ENCODE peak calls at places on chromosomes 4 and X, in six cellular contexts. W, J, O, E, G and H are unnamed samples.

GRCh38 chrX:47574609-47575325 is 7.5 kb upstream of the TIMP1 start:
- DNase-seq in G (peak), O (no peak), W (no peak), J (no peak), E (peak), H (no peak)

GRCh38 chrX:153646620-153647373 is at the start of gene DUSP9:
- DNase-seq in J (no peak), W (peak), G (peak), O (peak), E (peak), H (no peak)

GRCh38 chr4:6420036-6420435 is 52.4 kb downstream of the PPP2R2C start:
- DNase-seq in E (no peak), O (no peak), W (no peak), J (no peak), G (no peak), H (no peak)

GRCh38 chr4:185634066-185634652 is 98.9 kb upstream of the PDLIM3 start:
- DNase-seq in J (no peak), O (no peak), E (no peak), W (no peak), G (peak), H (no peak)

GRCh38 chrX:1719270-1719669 is 104.4 kb downstream of the ASMT start:
- DNase-seq in O (no peak), W (no peak), G (no peak), E (no peak), J (no peak), H (no peak)

GRCh38 chrX:30713061-30713525 is 59.9 kb downstream of the GK start:
- DNase-seq in W (no peak), G (peak), E (peak), O (peak), J (peak), H (no peak)

GRCh38 chr4:172962564-172963353 is 205.9 kb upstream of the GALNT7 start:
- DNase-seq in O (no peak), W (no peak), G (no peak), E (peak), J (peak), H (peak)

GRCh38 chrX:34656467-34656841 is 631 bp downstream of the TMEM47 start:
- DNase-seq in W (no peak), O (peak), G (no peak), J (no peak), E (no peak), H (no peak)

GRCh38 chr4:156957558-156957957 is 14.0 kb downstream of the PDGFC start:
- DNase-seq in G (no peak), J (no peak), O (no peak), E (no peak), W (no peak), H (no peak)

GRCh38 chr4:83320548-83320947 is 14.1 kb downstream of the HPSE start:
- DNase-seq in J (peak), O (peak), G (no peak), E (peak), W (peak), H (peak)

GRCh38 chrX:39262641-39263040 is 461.4 kb downstream of the MID1IP1 start:
- DNase-seq in W (no peak), E (no peak), J (no peak), O (no peak), G (no peak), H (no peak)

GRCh38 chr4:158172558-158173258 is at the start of gene GASK1B:
- DNase-seq in W (no peak), J (no peak), E (peak), G (peak), O (no peak), H (no peak)

GRCh38 chr4:2416564-2417195 is 1.8 kb downstream of the ZFYVE28 start:
- DNase-seq in E (peak), O (no peak), W (no peak), J (no peak), G (peak), H (no peak)

GRCh38 chrX:111868726-111869638 is 7.0 kb upstream of the TRPC5OS start:
- DNase-seq in O (no peak), W (no peak), J (no peak), E (no peak), G (no peak), H (no peak)

GRCh38 chr4:56212774-56213173 is 174.5 kb downstream of the AASDH start:
- DNase-seq in W (no peak), G (no peak), O (no peak), E (no peak), J (no peak), H (no peak)

GRCh38 chrX:11557120-11557519 is 108.6 kb downstream of the ARHGAP6 start:
- DNase-seq in E (peak), W (no peak), J (no peak), O (no peak), G (no peak), H (peak)

GRCh38 chr4:88991746-88992145 is 65.2 kb downstream of the FAM13A start:
- DNase-seq in J (no peak), E (no peak), W (no peak), O (no peak), G (no peak), H (no peak)

GRCh38 chrX:150291014-150291413 is 72.1 kb upstream of the MAMLD1 start:
- DNase-seq in E (peak), W (no peak), J (no peak), O (no peak), G (no peak), H (no peak)

GRCh38 chrX:51420610-51421009 is 75.8 kb downstream of the NUDT11 start:
- DNase-seq in W (no peak), J (no peak), E (peak), O (no peak), G (peak), H (no peak)

GRCh38 chr4:13523105-13523477 is 21.2 kb downstream of the NKX3-2 start:
- DNase-seq in E (peak), J (no peak), G (no peak), W (no peak), O (no peak), H (no peak)

GRCh38 chr4:139556071-139556734 is at the start of gene SETD7:
- DNase-seq in O (peak), G (peak), W (peak), E (peak), J (peak), H (no peak)

GRCh38 chrX:3706481-3706880 is 7.0 kb downstream of the PRKX start:
- DNase-seq in E (no peak), G (no peak), W (no peak), O (no peak), J (no peak), H (no peak)

GRCh38 chr4:25345880-25346279 is 31.2 kb upstream of the ANAPC4 start:
- DNase-seq in W (no peak), E (peak), J (no peak), G (no peak), O (no peak), H (no peak)

GRCh38 chrX:387729-388128 is 1.0 kb upstream of the PPP2R3B start:
- DNase-seq in W (no peak), E (no peak), O (peak), G (no peak), J (no peak), H (no peak)

GRCh38 chrX:9878141-9878875 is 88.8 kb upstream of the CLDN34 start:
- DNase-seq in W (no peak), J (no peak), G (peak), O (no peak), E (peak), H (no peak)

GRCh38 chrX:103791826-103792458 is 15.3 kb downstream of the PLP1 start:
- DNase-seq in G (no peak), W (no peak), E (peak), O (no peak), J (no peak), H (no peak)

DNA sequence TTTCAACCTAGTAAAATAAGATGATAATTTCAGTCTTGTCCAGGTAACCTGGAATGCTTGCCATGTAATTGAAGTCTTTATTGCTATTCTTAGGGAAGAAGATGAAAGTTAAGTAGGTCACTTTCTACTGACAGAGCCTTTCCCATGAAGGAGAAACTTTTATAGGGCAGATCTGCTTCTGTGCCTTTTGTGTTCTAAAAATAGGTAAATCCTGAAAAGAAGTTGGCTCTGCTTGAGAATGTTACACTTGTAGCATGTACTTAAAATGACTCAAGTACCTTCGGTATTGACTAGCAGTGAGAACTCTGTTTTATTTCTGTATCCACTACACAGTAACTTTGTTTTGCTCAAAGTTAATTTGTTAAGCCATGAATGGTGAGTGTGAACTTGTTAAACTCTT is 52.8 kb downstream of the SEPTIN11 start:
- DNase-seq in J (no peak), E (no peak), W (no peak), G (no peak), O (no peak), H (no peak)
- H3K4me3 ChIP-seq in J (no peak), E (no peak), W (peak), G (peak), O (no peak), H (no peak)

DNA sequence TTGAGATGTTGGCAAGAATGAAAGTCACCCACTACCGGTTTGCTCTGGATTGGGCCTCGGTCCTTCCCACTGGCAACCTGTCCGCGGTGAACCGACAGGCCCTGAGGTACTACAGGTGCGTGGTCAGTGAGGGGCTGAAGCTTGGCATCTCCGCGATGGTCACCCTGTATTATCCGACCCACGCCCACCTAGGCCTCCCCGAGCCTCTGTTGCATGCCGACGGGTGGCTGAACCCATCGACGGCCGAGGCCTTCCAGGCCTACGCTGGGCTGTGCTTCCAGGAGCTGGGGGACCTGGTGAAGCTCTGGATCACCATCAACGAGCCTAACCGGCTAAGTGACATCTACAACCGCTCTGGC is 12.3 kb downstream of the RPL9 start:
- DNase-seq in J (no peak), G (no peak), O (no peak), W (no peak), E (no peak), H (no peak)
- H3K4me3 ChIP-seq in J (no peak), G (peak), O (no peak), W (peak), E (peak), H (peak)

GRCh38 chr4:186724861-186725419 is 1.3 kb upstream of the FAT1 start:
- DNase-seq in E (peak), G (no peak), J (no peak), O (no peak), W (no peak), H (no peak)
- H3K4me3 ChIP-seq in E (peak), G (peak), J (peak), O (peak), W (peak), H (peak)

DNA sequence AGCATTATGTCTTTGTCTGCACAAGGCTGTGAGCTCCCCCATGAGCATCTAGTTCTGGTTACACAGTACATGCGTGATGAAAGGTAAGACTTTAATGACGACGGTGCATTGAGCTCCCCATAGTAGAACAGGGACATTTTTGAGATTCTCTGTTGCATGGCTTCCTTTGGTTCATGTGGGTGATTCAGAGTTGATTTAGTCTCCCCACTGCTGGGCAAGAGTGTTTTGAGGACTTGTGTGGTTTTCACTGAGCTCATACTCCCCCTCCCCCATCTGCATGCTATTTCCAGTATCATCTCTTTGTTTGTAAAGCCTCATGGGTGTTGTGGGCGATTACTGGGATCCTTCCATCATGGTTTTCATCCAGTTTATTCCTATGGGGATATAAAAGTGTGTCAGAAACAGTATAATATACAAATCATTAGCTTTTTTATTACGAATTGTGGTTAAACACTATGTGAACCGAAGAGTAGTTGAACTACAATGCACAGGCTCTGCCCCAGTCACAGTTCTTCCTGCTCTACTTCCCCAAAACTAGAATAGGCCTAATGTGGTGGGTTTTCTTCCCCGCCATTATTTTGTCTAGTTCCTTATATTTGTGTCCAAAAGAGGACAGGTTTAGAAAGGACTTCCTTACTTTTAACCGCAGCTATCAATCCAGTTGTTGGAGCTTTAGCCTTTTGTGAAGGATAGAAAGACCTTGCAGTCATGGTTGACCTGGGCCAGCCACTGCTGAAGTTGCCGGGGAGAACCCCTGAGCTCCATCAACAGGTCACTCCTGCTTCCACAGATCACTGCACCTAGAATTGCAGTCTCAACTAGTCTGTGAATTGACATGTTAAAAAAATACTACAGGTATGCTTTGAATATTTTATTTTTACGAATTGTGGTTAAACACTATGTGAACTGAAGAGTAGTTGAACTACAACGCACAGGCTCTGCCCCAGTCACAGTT is 30.4 kb downstream of the KIT start:
- DNase-seq in E (peak), G (no peak), O (no peak), W (no peak), J (peak), H (no peak)
- H3K4me3 ChIP-seq in E (no peak), G (no peak), O (no peak), W (no peak), J (no peak), H (no peak)

DNA sequence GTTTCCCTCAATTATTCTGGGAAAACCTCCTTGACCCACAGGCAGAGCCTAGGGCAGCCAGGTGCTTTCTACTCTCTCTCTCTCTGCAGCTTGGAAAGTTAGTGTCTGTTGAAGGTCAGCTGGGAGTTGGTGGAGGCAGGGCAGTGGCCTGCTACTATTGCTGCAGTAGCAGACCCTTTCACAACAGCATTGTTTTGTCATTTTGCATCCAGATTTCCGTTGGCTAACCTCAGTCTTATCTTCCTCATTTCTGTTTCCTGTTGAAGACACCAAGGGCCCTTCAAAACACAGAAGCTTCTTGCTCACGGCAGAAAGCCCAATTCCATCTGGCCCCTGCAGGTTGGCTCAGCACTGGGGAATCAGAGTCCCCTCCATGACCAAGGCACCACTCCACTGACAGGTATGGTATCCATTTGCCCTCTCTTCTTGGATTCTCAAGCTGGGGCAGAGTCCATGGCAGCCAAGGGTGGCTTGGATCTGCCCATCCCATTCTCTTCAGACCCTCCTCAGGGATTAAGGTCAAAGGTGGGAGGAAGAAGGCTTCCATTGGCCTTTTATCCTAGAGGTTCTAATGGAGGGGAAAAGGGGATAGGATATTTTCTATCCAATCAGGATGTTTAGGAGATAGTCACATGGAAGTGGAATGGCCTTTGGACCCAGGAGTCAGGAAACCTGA is 24.6 kb downstream of the VSIG4 start:
- DNase-seq in J (no peak), E (no peak), G (no peak), W (no peak), O (peak), H (no peak)
- H3K4me3 ChIP-seq in J (no peak), E (no peak), G (no peak), W (no peak), O (no peak), H (no peak)

DNA sequence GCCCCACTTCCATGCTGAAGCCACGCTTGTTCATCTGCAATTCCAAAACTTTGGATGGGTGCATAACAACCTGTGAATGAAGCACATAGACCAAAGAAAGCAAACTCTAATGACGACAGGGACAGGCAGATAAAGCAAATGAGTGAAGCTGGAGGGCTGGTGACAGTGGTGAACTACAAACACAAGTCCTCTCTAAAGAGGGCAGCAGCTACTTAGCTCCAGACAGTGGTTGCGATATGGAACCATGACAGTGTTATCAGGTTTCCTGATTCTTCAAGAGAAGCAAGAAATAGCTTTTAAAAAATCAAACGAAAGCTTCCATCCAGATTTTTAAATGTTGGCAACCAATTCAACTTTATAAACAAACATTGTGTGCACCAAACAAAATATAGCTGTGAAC is 23.8 kb downstream of the NOX1 start:
- DNase-seq in G (no peak), J (no peak), E (no peak), W (no peak), O (no peak), H (no peak)
- H3K4me3 ChIP-seq in G (no peak), J (no peak), E (no peak), W (no peak), O (no peak), H (no peak)